ENCODE peak calls at places on chromosomes 5 and 9, in ten cellular contexts. P is stimulated activated CD8-positive, alpha-beta memory T cell treated with anti-CD3 and anti-CD28 coated beads, Interleukin-12 subunit alpha, Interleukin-12 subunit beta, amount 100 ng/mL, for 4 hours; F is kidney; D is NCI-H1092 treated with DMSO at 0.1 percent for 48 hours; W is ACHN; H is neuronal stem cell; B is activated CD4-positive, alpha-beta T cell treated with anti-CD3 and anti-CD28 coated beads for 4 hours; Y is tibial artery; R is GM13976; M is foreskin keratinocyte. I is an unnamed sample.

GRCh38 chr5:68033961-68034581 is 181.5 kb upstream of the PIK3R1 start:
- DNase-seq in P (no peak), F (no peak), D (no peak), W (no peak), H (no peak), B (no peak), Y (peak; percentile 54), R (no peak), M (peak; percentile 12), I (peak; percentile 23)

GRCh38 chr5:173997331-173997730 is 8.4 kb downstream of the C5orf47 start:
- DNase-seq in P (no peak), F (no peak), D (no peak), W (no peak), H (no peak), B (no peak), Y (no peak), R (no peak), M (no peak), I (no peak)

GRCh38 chr5:113520429-113520828 is 6.9 kb downstream of the YTHDC2 start:
- DNase-seq in P (no peak), F (no peak), D (no peak), W (peak; percentile 22), H (no peak), B (no peak), Y (no peak), R (peak; percentile 19), M (peak; percentile 52), I (peak; percentile 75)

GRCh38 chr5:35485487-35485886 is 132.2 kb upstream of the SPEF2 start:
- DNase-seq in P (no peak), F (no peak), D (no peak), W (no peak), H (no peak), B (no peak), Y (no peak), R (no peak), M (no peak), I (no peak)

GRCh38 chr9:121286973-121287721 is 19.2 kb downstream of the GSN start:
- DNase-seq in P (no peak), F (peak; percentile 94), D (no peak), W (peak; percentile 86), H (peak; percentile 68), B (peak; percentile 25), Y (peak; percentile 94), R (no peak), M (peak; percentile 98), I (peak; percentile 98)

GRCh38 chr9:77453857-77454647 is 194.1 kb downstream of the GNA14 start:
- DNase-seq in P (no peak), F (no peak), D (no peak), W (no peak), H (no peak), B (no peak), Y (no peak), R (no peak), M (no peak), I (no peak)

GRCh38 chr9:20396509-20396908 is 225.8 kb downstream of the MLLT3 start:
- DNase-seq in P (no peak), F (no peak), D (no peak), W (no peak), H (no peak), B (no peak), Y (no peak), R (no peak), M (no peak), I (no peak)

GRCh38 chr9:94908041-94908563 is 181.6 kb downstream of the AOPEP start:
- DNase-seq in P (no peak), F (no peak), D (no peak), W (no peak), H (no peak), B (no peak), Y (no peak), R (no peak), M (no peak), I (no peak)

GRCh38 chr9:68822596-68823165 is 117.6 kb downstream of the PIP5K1B start:
- DNase-seq in P (no peak), F (no peak), D (no peak), W (no peak), H (no peak), B (no peak), Y (no peak), R (no peak), M (no peak), I (peak; percentile 2)

GRCh38 chr5:91025449-91025848 is 357.7 kb downstream of the ARRDC3 start:
- DNase-seq in P (no peak), F (no peak), D (peak; percentile 2), W (no peak), H (no peak), B (no peak), Y (no peak), R (no peak), M (no peak), I (no peak)

GRCh38 chr9:133035669-133036068 is 4.9 kb downstream of the GTF3C5 start:
- DNase-seq in P (no peak), F (no peak), D (no peak), W (no peak), H (no peak), B (no peak), Y (no peak), R (no peak), M (no peak), I (peak; percentile 12)

I was measured in M059J.